ENCODE peak calls at places on chromosomes 7 and 10, in five cellular contexts. E, K, V, U and A are unnamed samples.

GRCh38 chr10:132834311-132834761 is 48.4 kb upstream of the NKX6-2 start:
- DNase-seq in V (no peak), U (no peak), K (no peak), E (no peak), A (no peak)

GRCh38 chr7:87507446-87507845 is 32.0 kb upstream of the ABCB4 start:
- DNase-seq in E (no peak), K (no peak), U (no peak), V (no peak), A (no peak)

GRCh38 chr7:128858380-128859231 is 4.0 kb upstream of the ATP6V1F start:
- DNase-seq in U (no peak), V (no peak), K (no peak), E (no peak), A (no peak)

GRCh38 chr7:46678421-46678820 is 757.3 kb upstream of the IGFBP3 start:
- DNase-seq in U (no peak), E (no peak), K (no peak), V (no peak), A (no peak)

GRCh38 chr7:128920913-128921582 is 10.5 kb upstream of the KCP start:
- DNase-seq in K (no peak), V (no peak), U (no peak), E (no peak), A (no peak)

GRCh38 chr10:124864421-124865193 is 63.0 kb downstream of the ABRAXAS2 start:
- DNase-seq in U (no peak), K (no peak), V (no peak), E (no peak), A (no peak)

GRCh38 chr7:3200504-3200903 is 100.5 kb upstream of the SDK1 start:
- DNase-seq in E (peak), K (no peak), U (peak), V (no peak), A (no peak)

GRCh38 chr7:91266931-91267557 is 2.8 kb downstream of the FZD1 start:
- DNase-seq in V (no peak), K (no peak), E (no peak), U (peak), A (no peak)

GRCh38 chr7:92461027-92462003 is 14.0 kb downstream of the GATAD1 start:
- DNase-seq in K (no peak), E (peak), U (peak), V (no peak), A (peak)

GRCh38 chr7:150949971-150950491 is 28.1 kb downstream of the KCNH2 start:
- DNase-seq in E (no peak), U (no peak), V (no peak), K (no peak), A (peak)

GRCh38 chr7:2255145-2256139 is 13.4 kb downstream of the NUDT1 start:
- DNase-seq in V (no peak), K (no peak), E (no peak), U (no peak), A (no peak)

GRCh38 chr10:30821994-30822692 is 192.6 kb upstream of the LYZL2 start:
- DNase-seq in E (no peak), V (no peak), U (no peak), K (no peak), A (no peak)

GRCh38 chr10:16606923-16607322 is 85.2 kb upstream of the C1QL3 start:
- DNase-seq in U (no peak), E (no peak), V (no peak), K (no peak), A (no peak)

GRCh38 chr10:86976362-86977056 is 8.2 kb downstream of the ADIRF start:
- DNase-seq in E (no peak), U (no peak), K (no peak), V (no peak), A (no peak)

GRCh38 chr7:82105463-82105862 is 335.6 kb upstream of the HGF start:
- DNase-seq in E (no peak), K (no peak), U (no peak), V (no peak), A (no peak)

GRCh38 chr7:38628630-38629385 is 2.4 kb downstream of the AMPH start:
- DNase-seq in K (no peak), E (no peak), V (no peak), U (no peak), A (no peak)

GRCh38 chr7:41855798-41856197 is 152.9 kb upstream of the INHBA start:
- DNase-seq in E (no peak), V (no peak), K (no peak), U (no peak), A (no peak)

GRCh38 chr7:45695249-45695995 is 121.3 kb downstream of the ADCY1 start:
- DNase-seq in E (no peak), U (no peak), K (no peak), V (no peak), A (no peak)

GRCh38 chr7:47940482-47941001 is 7.7 kb downstream of the PKD1L1 start:
- DNase-seq in V (no peak), E (no peak), U (no peak), K (no peak), A (no peak)

GRCh38 chr10:2933924-2934323 is 133.4 kb upstream of the PFKP start:
- DNase-seq in K (no peak), E (no peak), U (no peak), V (no peak), A (no peak)

GRCh38 chr10:74813371-74813770 is 13.0 kb upstream of the KAT6B start:
- DNase-seq in E (no peak), U (no peak), K (no peak), V (no peak), A (no peak)

GRCh38 chr10:2679646-2680045 is 387.7 kb upstream of the PFKP start:
- DNase-seq in E (no peak), K (no peak), V (no peak), U (no peak), A (no peak)

GRCh38 chr7:149459540-149460433 is 1.1 kb downstream of the ZNF777 start:
- DNase-seq in V (no peak), U (peak), E (peak), K (no peak), A (no peak)

GRCh38 chr7:91082854-91083495 is 181.3 kb upstream of the FZD1 start:
- DNase-seq in V (no peak), U (peak), K (no peak), E (peak), A (peak)

GRCh38 chr10:99435986-99436633 is 5.7 kb upstream of the GOT1 start:
- DNase-seq in V (no peak), U (peak), E (peak), K (no peak), A (peak)

GRCh38 chr10:71638087-71638576 is 81.4 kb downstream of the C10orf105 start:
- DNase-seq in V (no peak), E (peak), K (no peak), U (peak), A (no peak)

GRCh38 chr10:86349474-86349873 is 17.1 kb downstream of the GRID1 start:
- DNase-seq in U (no peak), K (no peak), V (no peak), E (no peak), A (no peak)

GRCh38 chr7:88219781-88220747 is at the start of gene SRI:
- DNase-seq in K (peak), E (peak), V (peak), U (peak), A (peak)

GRCh38 chr10:71569775-71570588 is 149.6 kb downstream of the C10orf105 start:
- DNase-seq in V (peak), E (peak), U (peak), K (peak), A (peak)